ENCODE peak calls at places on chromosomes 11 and 22, in four cellular contexts. S, X, Y and Z are unnamed samples.

GRCh38 chr11:111355956-111356659 is 23.0 kb downstream of the POU2AF1 start:
- DNase-seq in Y (no peak), X (no peak), S (no peak), Z (no peak)

GRCh38 chr11:119368121-119369034 is 13.1 kb downstream of the USP2 start:
- DNase-seq in Y (peak; percentile 69), X (peak; percentile 73), S (peak; percentile 81), Z (peak; percentile 91)

GRCh38 chr11:47236482-47236881 is 12.1 kb downstream of the ACP2 start:
- DNase-seq in Y (no peak), X (no peak), S (no peak), Z (no peak)

GRCh38 chr11:2186669-2187266 is 15.2 kb upstream of the TH start:
- DNase-seq in X (no peak), S (no peak), Y (no peak), Z (no peak)

GRCh38 chr11:15707971-15708370 is 593.2 kb downstream of the INSC start:
- DNase-seq in X (peak; percentile 65), Y (peak; percentile 27), S (peak; percentile 18), Z (peak; percentile 52)

GRCh38 chr11:79663012-79663411 is 222.2 kb upstream of the TENM4 start:
- DNase-seq in X (no peak), Y (no peak), S (no peak), Z (peak; percentile 63)

GRCh38 chr11:1870721-1871466 is 18.0 kb downstream of the LSP1 start:
- DNase-seq in X (peak; percentile 64), S (peak; percentile 49), Y (no peak), Z (peak; percentile 85)

GRCh38 chr11:9922806-9923205 is 258.9 kb downstream of the SWAP70 start:
- DNase-seq in S (no peak), X (no peak), Y (no peak), Z (no peak)

GRCh38 chr11:12158926-12159325 is 48.5 kb downstream of the MICAL2 start:
- DNase-seq in S (no peak), X (no peak), Y (no peak), Z (no peak)

GRCh38 chr11:26254378-26254777 is 77.6 kb upstream of the ANO3 start:
- DNase-seq in Y (no peak), S (no peak), X (no peak), Z (no peak)

GRCh38 chr11:80846442-80846841 is 1405.6 kb upstream of the TENM4 start:
- DNase-seq in S (no peak), Y (no peak), X (no peak), Z (no peak)

GRCh38 chr11:4884341-4884740 is 2.6 kb downstream of the OR51T1 start:
- DNase-seq in X (no peak), Y (no peak), S (no peak), Z (no peak)

GRCh38 chr11:77770629-77771028 is 49.9 kb downstream of the RSF1 start:
- DNase-seq in X (no peak), Y (no peak), S (no peak), Z (no peak)

GRCh38 chr11:118080296-118080695 is 3.4 kb downstream of the TMPRSS4 start:
- DNase-seq in Y (no peak), S (no peak), X (no peak), Z (no peak)

GRCh38 chr11:100821198-100821597 is 134.1 kb downstream of the ARHGAP42 start:
- DNase-seq in S (no peak), Y (no peak), X (no peak), Z (no peak)

GRCh38 chr11:33734441-33735165 is 1.6 kb downstream of the CD59 start:
- DNase-seq in X (no peak), S (no peak), Y (no peak), Z (no peak)

GRCh38 chr11:113279591-113279990 is 34.8 kb upstream of the TTC12 start:
- DNase-seq in X (no peak), Y (no peak), S (no peak), Z (no peak)

GRCh38 chr22:44193537-44193896 is 12.8 kb downstream of the PARVG start:
- DNase-seq in X (no peak), Y (no peak), S (no peak), Z (no peak)

GRCh38 chr22:44541671-44542319 is 43.8 kb upstream of the RTL6 start:
- DNase-seq in Y (no peak), X (no peak), S (no peak), Z (no peak)

GRCh38 chr11:75516140-75516539 is 9.6 kb downstream of the GDPD5 start:
- DNase-seq in Y (no peak), S (no peak), X (no peak), Z (no peak)

GRCh38 chr11:134730096-134730495 is 318.1 kb upstream of the B3GAT1 start:
- DNase-seq in X (no peak), Y (no peak), S (no peak), Z (no peak)

GRCh38 chr22:47296405-47297260 is 534.2 kb downstream of the TBC1D22A start:
- DNase-seq in X (no peak), Y (no peak), S (no peak), Z (no peak)

GRCh38 chr11:110331626-110332025 is 35.2 kb upstream of the RDX start:
- DNase-seq in Y (no peak), S (no peak), X (no peak), Z (no peak)

GRCh38 chr22:26979294-26979693 is 321.9 kb downstream of the MIAT start:
- DNase-seq in Y (no peak), S (no peak), X (no peak), Z (peak; percentile 12)

GRCh38 chr22:31631381-31631780 is 30.6 kb downstream of the PISD start:
- DNase-seq in Y (no peak), S (no peak), X (no peak), Z (no peak)
- H3K4me3 ChIP-seq in Y (peak overlapping the region; percentile 90), S (peak overlapping the region; percentile 93), X (no peak overlapping the region), Z (peak overlapping the region; percentile 93)

GRCh38 chr11:116420030-116420429 is 352.8 kb downstream of the BUD13 start:
- DNase-seq in S (no peak), Y (no peak), X (no peak), Z (no peak)
- H3K4me1 ChIP-seq in S (no peaks in the 10 kb centered on the region), Y (no peaks in the 10 kb centered on the region), X (no peaks in the 10 kb centered on the region), Z (no peaks in the 10 kb centered on the region)

DNA sequence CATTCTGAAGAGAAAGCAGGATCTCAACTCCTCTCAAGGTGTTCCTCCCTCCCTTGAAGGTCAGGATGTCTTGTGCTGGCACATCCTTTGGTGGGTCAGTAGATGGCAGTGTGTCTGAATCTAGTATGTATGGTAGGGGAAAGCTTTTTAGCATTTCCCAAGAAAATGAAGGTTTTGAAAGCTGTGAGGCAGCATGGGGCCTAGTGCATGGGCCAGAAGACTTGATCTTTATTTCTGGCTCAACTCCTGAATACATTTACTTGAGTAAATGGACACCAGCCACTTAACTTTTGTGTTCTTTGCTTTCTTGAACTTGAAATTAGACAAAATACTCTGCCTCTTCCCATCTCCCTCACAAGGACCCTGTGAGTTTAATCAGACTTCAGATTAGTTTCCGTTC is 289.0 kb downstream of the CASP12 start:
- DNase-seq in Y (peak; percentile 23), X (peak; percentile 16), S (no peak), Z (peak; percentile 31)
- H3K27ac ChIP-seq in Y (no peak overlapping the region), X (no peak overlapping the region), S (peak overlapping the region; percentile 61), Z (no peak overlapping the region)

DNA sequence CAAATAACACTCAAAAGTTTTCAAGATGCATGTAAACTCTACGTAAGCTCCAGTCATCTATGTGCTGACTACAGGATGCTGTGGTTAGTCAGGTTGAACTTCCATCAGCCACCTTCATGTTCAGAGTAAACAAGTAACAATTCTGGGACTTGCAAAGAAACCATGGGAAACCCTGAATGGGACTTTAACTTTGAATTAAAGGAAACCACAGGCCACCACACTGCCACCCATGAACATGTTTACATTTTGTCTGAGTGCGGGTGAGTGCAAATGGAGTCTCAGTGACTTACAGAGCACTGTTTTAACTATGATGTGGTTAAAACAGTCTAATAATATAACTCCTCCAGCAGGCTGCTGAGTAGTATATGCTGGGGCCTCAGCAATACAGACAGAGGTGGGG is 12.9 kb upstream of the SYTL2 start:
- DNase-seq in S (no peak), X (no peak), Y (no peak), Z (peak; percentile 58)
- H3K4me3 ChIP-seq in S (no peak overlapping the region), X (no peak overlapping the region), Y (no peak overlapping the region), Z (no peak overlapping the region)

DNA sequence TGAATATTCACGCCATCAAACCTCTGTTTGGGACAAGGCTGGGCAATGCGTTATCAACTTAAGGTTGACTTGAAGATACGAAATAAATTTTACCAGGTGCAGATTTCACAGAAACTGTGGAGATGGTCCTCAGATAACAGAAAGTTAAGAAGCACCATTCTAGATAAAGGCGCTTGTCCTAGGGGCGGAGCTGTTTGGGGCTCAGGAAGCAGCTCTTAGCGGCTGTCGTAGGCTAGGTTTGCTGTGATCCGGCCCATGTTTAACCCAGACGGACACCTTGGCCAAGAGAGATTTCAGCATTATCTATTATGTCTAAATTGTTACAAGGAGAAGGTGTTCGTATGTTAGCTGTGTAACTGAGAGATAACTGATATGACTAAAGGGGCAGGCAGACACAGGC is 25.6 kb downstream of the TPCN2 start:
- DNase-seq in S (no peak), Y (no peak), X (no peak), Z (no peak)
- H3K4me1 ChIP-seq in S (peaks cover 26% of the 10 kb centered on the region), Y (peaks cover 6% of the 10 kb centered on the region), X (peaks cover 10% of the 10 kb centered on the region), Z (peaks cover 19% of the 10 kb centered on the region)